ENCODE peak calls at places on chromosome 1, in nine cellular contexts. W, A, C, Q, P, Y, U, L and J are unnamed samples. For H3K27me3, the result is how much of the 10 kb centered on the place peaks cover.

GRCh38 chr1:151909167-151910149 is at the start of gene THEM4:
- DNase-seq in W (peak), A (peak), C (peak), Q (peak), P (peak), Y (peak), U (peak), L (peak), J (peak)

GRCh38 chr1:100847481-100847880 is 47.2 kb downstream of the EXTL2 start:
- DNase-seq in W (no peak), A (no peak), C (no peak), Q (no peak), P (no peak), Y (peak), U (no peak), L (peak), J (no peak)

GRCh38 chr1:112723511-112723839 is 8.3 kb upstream of the PPM1J start:
- DNase-seq in W (no peak), A (no peak), C (no peak), Q (no peak), P (no peak), Y (no peak), U (no peak), L (no peak), J (no peak)

GRCh38 chr1:216903389-216903754 is 180.1 kb upstream of the ESRRG start:
- DNase-seq in W (no peak), A (no peak), C (no peak), Q (no peak), P (no peak), Y (no peak), U (no peak), L (peak), J (no peak)

GRCh38 chr1:221440658-221441057 is 301.2 kb downstream of the DUSP10 start:
- DNase-seq in W (no peak), A (no peak), C (no peak), Q (no peak), P (peak), Y (no peak), U (no peak), L (peak), J (no peak)

GRCh38 chr1:43653339-43653738 is 3.4 kb downstream of the KDM4A start:
- DNase-seq in W (peak), A (no peak), C (no peak), Q (no peak), P (peak), Y (no peak), U (peak), L (peak), J (no peak)

GRCh38 chr1:50750021-50750619 is 209.9 kb downstream of the FAF1 start:
- DNase-seq in W (no peak), A (no peak), C (no peak), Q (no peak), P (peak), Y (no peak), U (no peak), L (peak), J (no peak)

GRCh38 chr1:109826930-109827349 is 63.2 kb upstream of the EPS8L3 start:
- DNase-seq in W (no peak), A (no peak), C (no peak), Q (no peak), P (no peak), Y (no peak), U (no peak), L (no peak), J (no peak)

GRCh38 chr1:56666112-56666608 is 21.0 kb downstream of the PRKAA2 start:
- DNase-seq in W (no peak), A (no peak), C (no peak), Q (no peak), P (no peak), Y (no peak), U (no peak), L (no peak), J (no peak)

GRCh38 chr1:62040450-62040849 is 154.2 kb upstream of the L1TD1 start:
- DNase-seq in W (no peak), A (no peak), C (no peak), Q (no peak), P (no peak), Y (no peak), U (no peak), L (no peak), J (no peak)

GRCh38 chr1:216045400-216045799 is 377.8 kb downstream of the USH2A start:
- DNase-seq in W (no peak), A (no peak), C (no peak), Q (no peak), P (no peak), Y (peak), U (no peak), L (peak), J (no peak)

GRCh38 chr1:65431111-65431705 is 10.7 kb downstream of the LEPR start:
- DNase-seq in W (peak), A (no peak), C (no peak), Q (no peak), P (peak), Y (no peak), U (no peak), L (peak), J (no peak)

GRCh38 chr1:240091614-240092300 is at the start of gene FMN2:
- DNase-seq in W (peak), A (no peak), C (no peak), Q (peak), P (peak), Y (no peak), U (peak), L (peak), J (no peak)

GRCh38 chr1:192709544-192709943 is 73.6 kb downstream of the RGS13 start:
- DNase-seq in W (no peak), A (no peak), C (no peak), Q (no peak), P (peak), Y (no peak), U (peak), L (no peak), J (no peak)

GRCh38 chr1:157509546-157510232 is 42.6 kb downstream of the FCRL5 start:
- DNase-seq in W (no peak), A (no peak), C (no peak), Q (no peak), P (no peak), Y (no peak), U (no peak), L (no peak), J (no peak)

GRCh38 chr1:157504646-157505045 is 47.7 kb downstream of the FCRL5 start:
- DNase-seq in W (no peak), A (no peak), C (no peak), Q (no peak), P (no peak), Y (no peak), U (no peak), L (no peak), J (no peak)

GRCh38 chr1:157505481-157506272 is 46.6 kb downstream of the FCRL5 start:
- DNase-seq in W (peak), A (no peak), C (no peak), Q (no peak), P (peak), Y (no peak), U (peak), L (peak), J (no peak)
- H3K4me3 ChIP-seq in W (peak), A (no peak), C (no peak), Q (no peak), P (no peak), Y (no peak), U (no peak), L (no peak), J (no peak)

DNA sequence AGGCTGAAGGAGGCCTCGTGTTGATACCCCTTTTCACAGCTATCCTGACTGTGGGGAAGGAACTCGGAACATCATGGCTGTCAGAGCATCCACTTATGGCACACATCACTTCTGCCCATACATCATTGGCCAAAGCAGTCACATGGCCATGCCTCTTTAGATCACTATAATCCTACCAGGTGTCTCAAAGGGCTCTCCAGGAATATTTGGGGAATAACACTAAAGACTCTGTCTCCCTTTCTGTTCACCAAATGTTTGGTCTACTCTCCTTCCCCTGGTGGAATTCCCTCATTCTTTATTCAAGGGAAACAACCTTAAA is 3.0 kb upstream of the JUN start:
- DNase-seq in W (no peak), A (no peak), C (no peak), Q (no peak), P (no peak), Y (no peak), U (no peak), L (no peak), J (no peak)
- H3K27me3 ChIP-seq in W (under half), A (under half), C (under half), Q (under half), P (half or more), Y (under half), U (under half), L (under half), J (under half)

GRCh38 chr1:29270881-29271390 is 34.6 kb downstream of the PTPRU start:
- DNase-seq in W (no peak), A (no peak), C (no peak), Q (no peak), P (no peak), Y (no peak), U (no peak), L (no peak), J (no peak)
- H3K4me3 ChIP-seq in W (no peak), A (no peak), C (no peak), Q (no peak), P (no peak), Y (no peak), U (no peak), L (no peak), J (no peak)

GRCh38 chr1:165365344-165365743 is 8.8 kb upstream of the LMX1A start:
- DNase-seq in W (no peak), A (no peak), C (no peak), Q (no peak), P (no peak), Y (no peak), U (no peak), L (no peak), J (no peak)
- H3K27me3 ChIP-seq in W (under half), A (under half), C (under half), Q (under half), P (under half), Y (under half), U (under half), L (half or more), J (under half)

GRCh38 chr1:1540817-1541628 is 599 bp upstream of the TMEM240 start:
- DNase-seq in W (no peak), A (no peak), C (no peak), Q (peak), P (no peak), Y (no peak), U (peak), L (no peak), J (no peak)
- H3K4me3 ChIP-seq in W (no peak), A (peak), C (peak), Q (no peak), P (peak), Y (peak), U (peak), L (peak), J (peak)

GRCh38 chr1:228211871-228212414 is 4.1 kb downstream of the OBSCN start:
- DNase-seq in W (no peak), A (no peak), C (no peak), Q (no peak), P (no peak), Y (no peak), U (no peak), L (no peak), J (no peak)
- H3K27me3 ChIP-seq in W (under half), A (half or more), C (under half), Q (under half), P (under half), Y (under half), U (under half), L (half or more), J (under half)

DNA sequence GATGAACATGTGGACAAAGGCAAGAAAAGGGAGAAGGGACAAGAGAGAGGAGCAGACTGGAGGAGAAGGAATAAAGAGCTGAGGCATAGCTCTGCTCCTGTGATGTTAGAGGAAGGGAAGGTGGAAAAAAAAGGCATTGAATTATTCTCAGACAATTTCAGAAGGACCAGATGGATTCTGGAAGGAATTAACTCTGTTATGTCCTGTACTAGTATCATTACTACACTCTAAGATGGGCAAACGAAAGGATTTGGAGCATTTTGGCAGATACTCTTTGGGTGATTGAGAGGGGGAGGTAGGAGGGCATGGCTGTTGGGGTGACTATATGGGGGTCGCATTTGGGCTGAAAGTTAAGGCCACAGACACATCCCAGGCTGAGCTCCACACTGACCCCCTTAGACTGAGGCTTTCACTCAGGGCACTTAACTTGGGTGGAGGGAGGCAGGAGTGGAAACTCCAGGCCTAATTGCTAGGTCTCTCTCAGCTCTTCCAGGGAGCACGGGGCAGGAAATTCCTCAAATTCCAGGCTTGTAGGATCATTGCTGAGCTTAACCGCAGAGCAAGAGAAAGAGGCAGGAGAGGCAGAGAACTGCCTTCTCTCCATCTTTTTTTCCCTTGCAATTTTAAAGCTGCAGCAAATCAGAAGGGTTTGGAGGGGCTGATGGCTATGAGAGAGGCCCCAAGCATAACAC is 25.9 kb downstream of the KIRREL1 start:
- DNase-seq in W (no peak), A (peak), C (peak), Q (peak), P (peak), Y (peak), U (no peak), L (peak), J (no peak)
- H3K4me3 ChIP-seq in W (no peak), A (peak), C (peak), Q (no peak), P (no peak), Y (peak), U (no peak), L (no peak), J (peak)

GRCh38 chr1:203311368-203312301 is 6.3 kb downstream of the BTG2 start:
- DNase-seq in W (no peak), A (peak), C (no peak), Q (no peak), P (no peak), Y (no peak), U (no peak), L (peak), J (no peak)
- H3K27me3 ChIP-seq in W (under half), A (under half), C (under half), Q (under half), P (half or more), Y (under half), U (under half), L (under half), J (under half)

GRCh38 chr1:111141803-111142202 is 1.8 kb downstream of the CEPT1 start:
- DNase-seq in W (no peak), A (no peak), C (no peak), Q (no peak), P (no peak), Y (no peak), U (no peak), L (no peak), J (no peak)

GRCh38 chr1:111141245-111141644 is 1.2 kb downstream of the CEPT1 start:
- DNase-seq in W (no peak), A (no peak), C (no peak), Q (no peak), P (no peak), Y (no peak), U (no peak), L (no peak), J (no peak)

GRCh38 chr1:111139956-111140679 is at the start of the genes CEPT1 and DRAM2:
- DNase-seq in W (peak), A (peak), C (peak), Q (peak), P (peak), Y (peak), U (peak), L (peak), J (peak)

GRCh38 chr1:111140680-111140967 is 601 bp downstream of the CEPT1 start:
- DNase-seq in W (peak), A (no peak), C (no peak), Q (peak), P (peak), Y (peak), U (peak), L (peak), J (no peak)

GRCh38 chr1:111142358-111142975 is 2.4 kb downstream of the CEPT1 start:
- DNase-seq in W (no peak), A (no peak), C (no peak), Q (no peak), P (peak), Y (no peak), U (no peak), L (no peak), J (no peak)
- H3K4me3 ChIP-seq in W (no peak), A (no peak), C (peak), Q (no peak), P (no peak), Y (no peak), U (no peak), L (no peak), J (peak)